ENCODE peak calls at places on chromosomes 6 and 20, in six cellular contexts. E, V, J, Z, C and F are unnamed samples.

GRCh38 chr6:19180348-19181073 is 656.7 kb upstream of the ID4 start:
- DNase-seq in J (no peak), Z (no peak), V (no peak), C (no peak), E (no peak), F (no peak)

GRCh38 chr6:85406641-85407075 is 43.2 kb upstream of the NT5E start:
- DNase-seq in C (no peak), E (no peak), V (no peak), Z (no peak), J (no peak), F (no peak)

GRCh38 chr6:20631525-20631924 is 97.3 kb downstream of the CDKAL1 start:
- DNase-seq in J (no peak), V (no peak), Z (no peak), C (no peak), E (no peak), F (no peak)

GRCh38 chr6:158816329-158816728 is 2.8 kb downstream of the EZR start:
- DNase-seq in Z (no peak), E (no peak), V (no peak), J (no peak), C (no peak), F (no peak)

GRCh38 chr6:387293-387694 is 4.3 kb upstream of the IRF4 start:
- DNase-seq in Z (no peak), J (no peak), V (no peak), C (peak), E (no peak), F (no peak)

GRCh38 chr6:38493929-38494547 is 145.7 kb downstream of the BTBD9 start:
- DNase-seq in C (peak), J (peak), V (peak), Z (peak), E (peak), F (peak)

GRCh38 chr6:159110013-159110412 is 59.2 kb upstream of the FNDC1 start:
- DNase-seq in E (peak), Z (peak), J (peak), C (no peak), V (peak), F (peak)

GRCh38 chr6:113067612-113068262 is 720.6 kb downstream of the RFPL4B start:
- DNase-seq in E (no peak), J (no peak), C (no peak), V (no peak), Z (no peak), F (no peak)

GRCh38 chr20:58064411-58065010 is 163.9 kb downstream of the ANKRD60 start:
- DNase-seq in E (no peak), C (no peak), J (no peak), Z (no peak), V (no peak), F (no peak)

GRCh38 chr20:62215020-62215990 is 4.8 kb downstream of the HRH3 start:
- DNase-seq in V (no peak), Z (no peak), E (no peak), C (no peak), J (no peak), F (no peak)